ENCODE peak calls at places on chromosome 19, in seven cellular contexts. B is DMS153; L is A172; Y is heart right ventricle; S is smooth muscle cell of the brain vasculature; X is stimulated activated CD8-positive, alpha-beta memory T cell treated with anti-CD3 and anti-CD28 coated beads, Interleukin-12 subunit alpha, Interleukin-12 subunit beta, amount 100 ng/mL, for 4 hours; F is fibroblast of mammary gland. G is an unnamed sample.

GRCh38 chr19:50000038-50000890 is 24.9 kb downstream of the VRK3 start:
- DNase-seq in S (no peak), F (no peak), Y (no peak), L (no peak), X (no peak), B (no peak), G (no peak)

GRCh38 chr19:56089344-56089743 is 31.8 kb downstream of the ZNF787 start:
- DNase-seq in X (no peak), Y (no peak), B (no peak), F (no peak), S (no peak), L (no peak), G (no peak)

GRCh38 chr19:38392707-38393308 is 4.3 kb downstream of the SPRED3 start:
- DNase-seq in X (no peak), B (no peak), S (no peak), L (peak; percentile 52), F (peak; percentile 61), Y (no peak), G (no peak)

GRCh38 chr19:12720851-12721655 is 2.7 kb downstream of the TNPO2 start:
- DNase-seq in F (no peak), B (no peak), Y (peak; percentile 34), X (no peak), S (no peak), L (no peak), G (no peak)

GRCh38 chr19:6765738-6766356 is 1.4 kb downstream of the SH2D3A start:
- DNase-seq in F (no peak), X (no peak), B (peak; percentile 86), L (peak; percentile 62), S (no peak), Y (no peak), G (peak; percentile 43)

GRCh38 chr19:18470153-18470552 is 32.2 kb upstream of the ISYNA1 start:
- DNase-seq in S (no peak), Y (peak; percentile 43), L (no peak), F (no peak), X (no peak), B (no peak), G (no peak)

GRCh38 chr19:44643605-44644390 is at the start of gene PVR:
- DNase-seq in S (no peak), L (peak; percentile 77), F (peak; percentile 57), Y (peak; percentile 81), X (peak; percentile 7), B (peak; percentile 56), G (peak; percentile 81)

GRCh38 chr19:6423499-6424189 is 967 bp downstream of the KHSRP start:
- DNase-seq in Y (no peak), S (peak; percentile 24), X (no peak), F (peak; percentile 49), L (peak; percentile 38), B (no peak), G (peak; percentile 42)

GRCh38 chr19:4172861-4173473 is 9.4 kb downstream of the SIRT6 start:
- DNase-seq in F (no peak), X (peak; percentile 24), S (no peak), L (peak; percentile 38), B (no peak), Y (peak; percentile 71), G (peak; percentile 52)

G was measured in ACHN.